ENCODE peak calls at places on chromosomes 7 and 10, in four cellular contexts. K is upper lobe of right lung, F is coronary artery, D is AG04450. S is an unnamed sample.

GRCh38 chr7:80729586-80730320 is 91.3 kb downstream of the CD36 start:
- DNase-seq in K (no peak), D (no peak), F (no peak), S (no peak)

GRCh38 chr7:11620406-11620805 is 211.6 kb downstream of the THSD7A start:
- DNase-seq in F (no peak), K (no peak), D (no peak), S (no peak)

GRCh38 chr10:119701861-119702260 is 24.0 kb upstream of the INPP5F start:
- DNase-seq in K (no peak), F (no peak), D (no peak), S (no peak)

GRCh38 chr10:74771054-74771453 is 55.3 kb upstream of the KAT6B start:
- DNase-seq in D (no peak), K (no peak), F (no peak), S (no peak)

GRCh38 chr7:30934225-30934624 is 22.6 kb downstream of the AQP1 start:
- DNase-seq in D (no peak), K (peak), F (no peak), S (no peak)

GRCh38 chr7:76065016-76065612 is 17.2 kb downstream of the MDH2 start:
- DNase-seq in D (no peak), K (no peak), F (no peak), S (no peak)

GRCh38 chr7:4631664-4632171 is 50.4 kb upstream of the FOXK1 start:
- DNase-seq in K (peak), F (peak), D (peak), S (peak)

GRCh38 chr7:28729276-28729675 is 228.9 kb downstream of the TRIL start:
- DNase-seq in F (no peak), D (no peak), K (no peak), S (no peak)

GRCh38 chr7:128203710-128204214 is 37.3 kb upstream of the LEP start:
- DNase-seq in D (no peak), F (no peak), K (no peak), S (no peak)

GRCh38 chr10:29512460-29512974 is 122.3 kb downstream of the SVIL start:
- DNase-seq in D (no peak), K (no peak), F (no peak), S (no peak)

GRCh38 chr7:102284891-102285540 is 1.7 kb upstream of the SH2B2 start:
- DNase-seq in D (no peak), F (no peak), K (peak), S (no peak)

GRCh38 chr7:102287082-102287464 is 405 bp downstream of the SH2B2 start:
- DNase-seq in D (no peak), K (peak), F (no peak), S (no peak)

GRCh38 chr7:102287465-102288146 is 938 bp downstream of the SH2B2 start:
- DNase-seq in F (no peak), D (no peak), K (peak), S (no peak)

GRCh38 chr7:102285541-102286236 is 979 bp upstream of the SH2B2 start:
- DNase-seq in F (no peak), D (no peak), K (no peak), S (no peak)

DNA sequence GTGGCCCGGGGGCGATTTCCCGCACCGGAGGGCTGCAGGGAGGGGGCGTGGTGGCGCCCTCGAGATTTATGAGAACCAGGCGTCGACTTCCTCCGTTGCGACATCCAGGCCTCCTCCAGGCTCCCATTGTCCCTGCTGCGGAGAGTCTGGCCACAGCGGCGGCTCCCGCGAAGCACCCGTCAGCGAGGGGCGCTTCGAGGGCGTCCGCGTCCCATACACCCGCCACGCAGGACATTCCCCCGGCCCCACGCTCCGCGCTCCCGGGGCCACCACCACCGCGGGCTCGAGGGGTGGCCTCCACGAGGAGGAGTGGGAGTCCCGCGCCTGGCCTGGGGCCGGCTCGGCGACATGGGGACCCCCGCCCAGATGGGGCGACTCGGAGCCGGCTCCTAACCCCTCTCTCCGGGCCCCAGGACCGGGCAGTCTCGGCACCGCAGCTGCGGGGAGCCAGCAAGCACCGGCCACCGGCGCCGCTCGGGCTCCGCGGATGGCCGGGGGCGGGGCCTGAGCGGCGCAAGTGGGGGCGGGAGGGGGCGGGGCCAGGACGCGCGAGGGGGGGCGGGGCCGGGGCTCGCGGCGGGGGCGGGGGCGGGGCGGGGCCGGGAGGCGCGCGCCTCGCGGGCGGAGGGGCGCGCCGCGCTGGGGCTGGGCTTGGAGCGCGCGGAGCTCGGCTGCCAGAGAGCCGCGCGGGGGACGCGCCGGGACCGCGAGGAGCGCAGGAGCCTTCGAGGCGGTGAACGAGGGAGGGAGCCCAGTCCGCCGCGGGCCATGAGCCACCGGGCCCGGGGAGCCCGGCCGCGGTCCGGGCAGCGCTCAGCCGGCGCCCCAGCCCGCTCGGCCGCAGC is at the start of gene SH2B2:
- DNase-seq in D (no peak), K (peak), F (peak), S (no peak)
- TF ChIP-seq CTCF in D (peak), K (no peak), F (no peak), S (no peak)

GRCh38 chr10:110224992-110225391 is 17.6 kb downstream of the MXI1 start:
- DNase-seq in K (no peak), D (no peak), F (no peak), S (no peak)
- H3K4me3 ChIP-seq in K (peak), D (peak), F (peak), S (peak)

GRCh38 chr7:139675127-139676110 is 102.4 kb downstream of the HIPK2 start:
- DNase-seq in D (no peak), K (no peak), F (no peak), S (no peak)

GRCh38 chr7:139671967-139672366 is 105.8 kb downstream of the HIPK2 start:
- DNase-seq in K (no peak), F (no peak), D (no peak), S (peak)

GRCh38 chr7:139674752-139675126 is 103.1 kb downstream of the HIPK2 start:
- DNase-seq in D (no peak), F (no peak), K (no peak), S (no peak)

GRCh38 chr7:139673762-139674161 is 104.0 kb downstream of the HIPK2 start:
- DNase-seq in K (no peak), D (no peak), F (no peak), S (no peak)

DNA sequence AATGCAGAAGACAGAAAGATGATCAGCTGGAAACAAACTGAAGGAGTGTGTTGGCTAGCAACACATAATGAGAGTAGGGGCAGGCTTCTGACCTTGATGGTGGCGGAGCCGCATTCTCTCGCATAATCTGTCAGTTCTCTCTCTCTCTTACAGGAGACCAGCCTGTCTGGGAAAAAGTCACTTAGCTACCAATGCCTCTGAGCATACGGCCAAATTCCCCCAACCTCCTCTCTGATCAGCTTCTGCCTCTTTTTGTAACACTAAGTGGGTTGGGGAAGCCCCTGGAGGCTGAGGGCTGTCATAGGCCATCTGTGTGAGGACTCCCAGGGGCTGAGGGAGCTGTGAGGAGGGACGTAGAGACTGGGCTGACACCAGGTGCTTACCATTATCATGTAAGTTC is 104.6 kb downstream of the HIPK2 start:
- DNase-seq in D (no peak), F (no peak), K (no peak), S (no peak)
- TF ChIP-seq CTCF in D (no peak), F (no peak), K (no peak), S (no peak)

DNA sequence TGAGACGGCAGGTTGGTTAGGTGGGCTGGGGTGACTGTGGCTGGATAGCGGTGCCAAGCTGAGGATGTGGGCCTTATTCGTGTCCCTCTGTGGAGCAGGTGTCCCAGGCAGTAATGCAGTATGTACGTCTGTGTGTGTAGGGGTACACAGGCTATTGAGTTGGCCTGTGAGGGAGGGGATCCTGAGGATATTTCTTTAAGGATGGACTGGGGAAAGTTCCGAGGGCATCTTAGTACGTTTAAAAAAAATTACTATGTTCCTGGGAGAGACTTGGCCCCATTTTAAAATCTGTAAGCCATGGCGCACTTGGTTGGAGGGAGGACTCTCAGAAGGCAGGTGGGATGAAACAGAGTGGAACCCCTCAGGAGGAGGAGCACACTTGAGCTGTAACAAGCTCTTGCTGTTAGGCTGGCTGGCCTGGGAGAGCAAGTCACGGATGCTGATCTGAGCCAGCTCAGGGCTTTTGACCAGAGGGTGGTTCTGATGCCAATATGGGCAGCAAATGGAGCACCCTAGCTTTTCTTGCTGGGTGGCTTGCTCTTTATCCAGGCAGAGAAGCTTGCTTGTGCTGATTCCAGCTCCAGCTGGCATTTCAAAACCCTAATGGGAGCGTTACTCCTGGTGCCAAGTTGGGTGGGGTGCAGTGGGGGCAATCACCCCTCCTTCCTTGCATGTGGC is 765 bp downstream of the WBP1L start:
- DNase-seq in K (no peak), F (no peak), D (no peak), S (no peak)
- H3K4me3 ChIP-seq in K (peak), F (peak), D (peak), S (peak)

GRCh38 chr7:15459018-15459621 is 102.7 kb downstream of the AGMO start:
- DNase-seq in D (no peak), K (no peak), F (no peak), S (no peak)
- TF ChIP-seq CTCF in D (no peak), K (no peak), F (no peak), S (no peak)

S was measured in LNCaP clone FGC.